ENCODE peak calls at places on chromosomes 5 and 9, in ten cellular contexts. R is GM12892, J is IMR-90, U is prostate gland, F is ovary, T is adrenal gland, L is stomach, E is A549, V is lower leg skin, Y is endothelial cell of umbilical vein. O is an unnamed sample.

GRCh38 chr5:74632947-74633356 is 7.6 kb downstream of the ENC1 start:
- DNase-seq in T (no peak), R (no peak), L (no peak), F (no peak), V (no peak), Y (peak; percentile 90), E (peak; percentile 81), J (peak; percentile 81), U (no peak), O (no peak)

GRCh38 chr9:126108240-126108639 is 218.4 kb upstream of the MVB12B start:
- DNase-seq in U (no peak), F (peak; percentile 20), Y (no peak), V (no peak), J (no peak), T (no peak), R (no peak), L (no peak), E (no peak), O (peak; percentile 26)

GRCh38 chr9:121313458-121314152 is 45.6 kb downstream of the GSN start:
- DNase-seq in U (no peak), E (no peak), T (peak; percentile 13), J (no peak), L (no peak), R (no peak), F (no peak), V (no peak), Y (no peak), O (no peak)

GRCh38 chr9:126248680-126249079 is 77.9 kb upstream of the MVB12B start:
- DNase-seq in T (no peak), R (no peak), Y (no peak), U (no peak), F (no peak), E (peak; percentile 13), L (no peak), V (no peak), J (peak; percentile 91), O (peak; percentile 85)

GRCh38 chr9:133534346-133535284 is at the start of gene ADAMTSL2:
- DNase-seq in U (peak; percentile 26), Y (peak; percentile 25), F (peak; percentile 91), E (no peak), L (peak; percentile 73), J (peak; percentile 56), V (no peak), T (peak; percentile 74), R (no peak), O (no peak)

GRCh38 chr5:13745508-13745907 is 199.0 kb downstream of the DNAH5 start:
- DNase-seq in T (no peak), U (no peak), F (no peak), Y (peak; percentile 60), J (peak; percentile 90), L (no peak), E (peak; percentile 26), V (no peak), R (no peak), O (peak; percentile 7)

GRCh38 chr9:127838375-127839078 is 15.9 kb downstream of the ENG start:
- DNase-seq in J (peak; percentile 93), T (peak; percentile 86), E (peak; percentile 51), V (peak; percentile 93), F (peak; percentile 82), U (no peak), Y (peak; percentile 97), R (no peak), L (peak; percentile 44), O (peak; percentile 100)

GRCh38 chr9:100070642-100071041 is 28.2 kb downstream of the ERP44 start:
- DNase-seq in Y (no peak), E (no peak), F (no peak), L (no peak), J (no peak), R (no peak), V (no peak), T (no peak), U (no peak), O (no peak)

GRCh38 chr9:127936347-127936852 is 1.3 kb downstream of the DPM2 start:
- DNase-seq in R (no peak), L (no peak), F (no peak), Y (no peak), V (no peak), U (no peak), J (no peak), T (no peak), E (no peak), O (no peak)

GRCh38 chr5:141413540-141414069 is 818 bp downstream of the PCDHGA10 start:
- DNase-seq in U (no peak), V (no peak), T (no peak), E (no peak), L (no peak), J (no peak), F (no peak), R (no peak), Y (no peak), O (no peak)
- TF ChIP-seq POLR2A in U (no peak), V (no peak), T (no peak), E (no peak), L (no peak), J (no peak), F (no peak), R (no peak), Y (no peak), O (no peak)

GRCh38 chr5:143024227-143024920 is 254.2 kb downstream of the ARHGAP26 start:
- DNase-seq in R (no peak), T (no peak), L (no peak), V (no peak), F (no peak), U (no peak), E (no peak), Y (no peak), J (no peak), O (no peak)

GRCh38 chr5:143021595-143021994 is 251.4 kb downstream of the ARHGAP26 start:
- DNase-seq in V (no peak), J (no peak), Y (no peak), F (no peak), L (no peak), E (no peak), T (no peak), R (no peak), U (no peak), O (no peak)

GRCh38 chr5:143025971-143026370 is 255.8 kb downstream of the ARHGAP26 start:
- DNase-seq in U (no peak), J (peak; percentile 67), E (no peak), T (no peak), R (no peak), V (no peak), F (no peak), Y (peak; percentile 27), L (no peak), O (no peak)

GRCh38 chr5:143025376-143025775 is 255.2 kb downstream of the ARHGAP26 start:
- DNase-seq in E (no peak), V (no peak), R (no peak), Y (no peak), T (no peak), F (no peak), J (no peak), U (no peak), L (no peak), O (no peak)

DNA sequence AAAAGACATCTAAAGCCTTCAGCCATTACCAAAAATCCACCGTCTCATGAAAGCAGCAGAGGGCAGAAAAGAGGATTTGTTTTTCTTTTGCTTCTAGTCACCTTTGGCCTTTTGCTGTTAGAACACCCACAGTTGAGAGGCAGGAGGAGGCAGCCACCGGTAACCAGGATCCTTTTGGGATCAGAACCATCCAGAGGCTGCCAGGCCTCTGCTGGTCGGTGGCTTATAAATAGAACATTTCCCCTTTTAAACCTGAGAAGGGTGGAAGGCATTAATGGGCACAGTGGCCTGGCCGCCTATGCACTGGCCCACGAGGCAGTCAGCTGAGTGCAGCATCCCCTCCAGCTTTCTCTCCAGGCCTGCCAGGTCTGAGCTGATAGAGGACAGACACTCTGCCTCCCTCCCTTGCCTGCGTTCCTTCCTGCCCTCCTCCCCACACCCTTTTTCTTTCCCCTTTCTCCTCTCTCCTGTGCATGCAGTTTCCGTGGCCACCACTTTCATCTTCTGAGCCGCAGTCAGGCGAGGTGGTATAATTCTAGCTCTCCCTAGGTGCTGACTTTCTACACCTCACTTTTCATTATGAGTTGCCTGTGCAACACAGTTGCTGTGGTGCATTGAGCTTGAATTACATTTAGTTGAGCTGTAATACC is 253.4 kb downstream of the ARHGAP26 start:
- DNase-seq in J (peak; percentile 68), L (peak; percentile 28), Y (no peak), R (no peak), F (peak; percentile 42), U (peak; percentile 27), V (peak; percentile 86), T (no peak), E (no peak), O (no peak)
- TF ChIP-seq POLR2A in J (no peak), L (no peak), Y (no peak), R (peak; percentile 67), F (no peak), U (no peak), V (no peak), T (no peak), E (no peak), O (no peak)

DNA sequence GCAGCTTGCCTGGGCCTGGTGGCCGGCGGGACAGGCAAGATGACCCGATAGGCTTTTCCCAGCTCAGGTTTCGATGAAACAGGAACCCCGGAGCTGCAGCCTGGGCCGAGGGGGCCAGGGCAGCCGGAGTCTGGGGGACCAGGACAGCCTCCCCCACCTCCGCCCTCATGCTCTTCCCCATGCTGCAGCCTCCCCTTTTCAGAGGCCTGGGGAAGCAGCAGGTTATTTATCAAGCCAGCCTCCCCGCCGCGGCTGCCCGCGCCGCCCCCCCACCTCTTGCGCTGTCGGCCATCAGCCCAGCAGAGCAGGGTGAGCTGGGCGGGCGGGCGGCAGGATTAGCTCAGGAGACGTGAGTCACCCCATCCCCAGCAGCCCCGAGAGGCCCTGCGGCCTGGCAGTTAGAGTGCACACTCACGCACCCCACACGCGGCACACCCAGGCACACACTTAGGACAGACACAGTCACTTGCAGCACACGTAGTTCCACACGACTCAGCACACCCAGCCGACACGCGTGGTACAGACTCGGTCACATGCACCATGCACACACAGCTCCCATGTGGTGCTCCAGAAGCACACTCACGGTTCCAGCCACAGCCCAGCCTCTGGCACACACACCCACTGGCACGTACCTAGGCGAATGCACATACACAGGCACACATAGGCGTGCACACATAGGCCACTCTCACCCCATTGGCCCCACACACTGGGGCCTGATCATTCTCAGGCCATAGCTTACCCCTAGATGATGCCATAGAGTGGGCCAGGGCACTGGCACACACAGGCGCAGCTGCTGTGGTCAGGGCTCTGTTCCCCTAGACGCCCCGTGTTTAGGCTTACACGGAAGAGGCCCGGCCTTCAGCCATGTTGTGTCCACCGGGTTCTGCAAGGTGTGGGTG is 13.0 kb downstream of the CXXC5 start:
- DNase-seq in R (no peak), Y (peak; percentile 83), V (peak; percentile 98), J (peak; percentile 95), E (peak; percentile 64), T (peak; percentile 98), F (peak; percentile 75), L (peak; percentile 87), U (peak; percentile 62), O (peak; percentile 92)
- TF ChIP-seq POLR2A in R (peak; percentile 30), Y (no peak), V (no peak), J (no peak), E (no peak), T (no peak), F (no peak), L (no peak), U (no peak), O (peak; percentile 47)

DNA sequence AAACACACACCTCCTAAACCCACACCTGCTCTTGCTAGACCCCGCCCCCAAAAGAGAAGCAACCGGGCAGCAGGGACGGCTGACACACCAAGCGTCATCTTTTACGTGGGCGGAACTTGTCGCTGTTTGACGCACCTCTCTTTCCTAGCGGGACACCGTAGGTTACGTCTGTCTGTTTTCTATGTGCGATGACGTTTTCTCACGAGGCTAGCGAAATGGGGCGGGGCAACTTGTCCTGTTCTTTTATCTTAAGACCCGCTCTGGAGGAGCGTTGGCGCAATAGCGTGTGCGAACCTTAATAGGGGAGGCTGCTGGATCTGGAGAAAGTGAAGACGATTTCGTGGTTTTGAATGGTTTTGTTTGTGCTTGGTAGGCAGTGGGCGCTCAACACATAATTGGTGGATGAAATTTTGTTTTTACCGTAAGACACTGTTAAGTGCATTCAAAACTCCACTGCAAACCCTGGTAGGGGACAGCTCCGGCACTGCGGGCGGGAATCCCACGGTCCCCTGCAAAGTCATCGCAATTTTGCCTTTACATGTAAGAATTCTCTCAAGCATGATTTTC is 501 bp upstream of the C9orf72 start:
- DNase-seq in U (peak; percentile 99), Y (peak; percentile 99), L (peak; percentile 98), V (peak; percentile 100), E (peak; percentile 99), J (peak; percentile 99), R (peak; percentile 46), T (peak; percentile 98), F (peak; percentile 95), O (peak; percentile 86)
- TF ChIP-seq POLR2A in U (peak; percentile 86), Y (no peak), L (no peak), V (peak; percentile 21), E (no peak), J (no peak), R (peak; percentile 63), T (peak; percentile 78), F (peak; percentile 72), O (no peak)